ENCODE peak calls at places on chromosomes 16 and 17, in four cellular contexts. R is effector memory CD8-positive, alpha-beta T cell; C is K562; U is central memory CD8-positive, alpha-beta T cell. K is an unnamed sample.

GRCh38 chr17:72561266-72561665 is 440.4 kb downstream of the SOX9 start:
- ATAC-seq in R (no peak), C (no peak), U (no peak), K (no peak)

GRCh38 chr16:4535627-4536108 is 2.9 kb downstream of the CDIP1 start:
- ATAC-seq in C (peak), R (no peak), U (no peak), K (no peak)

GRCh38 chr17:50630524-50631194 is 4.0 kb upstream of the ABCC3 start:
- ATAC-seq in U (peak), R (peak), C (peak), K (peak)

GRCh38 chr17:83092186-83092585 is 12.8 kb downstream of the METRNL start:
- ATAC-seq in U (no peak), C (no peak), R (no peak), K (no peak)

GRCh38 chr17:7313028-7313889 is 1.9 kb downstream of the GPS2 start:
- ATAC-seq in U (no peak), C (peak), R (no peak), K (no peak)

GRCh38 chr17:19264681-19265080 is 27.5 kb downstream of the EPN2 start:
- ATAC-seq in U (no peak), R (no peak), C (no peak), K (no peak)

GRCh38 chr17:50150354-50151040 is at the start of gene PPP1R9B:
- ATAC-seq in R (peak), C (peak), U (peak), K (peak)

GRCh38 chr17:79340286-79340685 is 265.7 kb downstream of the ENGASE start:
- ATAC-seq in U (no peak), C (no peak), R (peak), K (peak)

GRCh38 chr16:26645629-26646028 is 421.1 kb upstream of the C16orf82 start:
- ATAC-seq in R (peak), U (no peak), C (peak), K (no peak)

GRCh38 chr17:16962804-16963203 is 9.1 kb downstream of the TNFRSF13B start:
- ATAC-seq in U (no peak), R (no peak), C (no peak), K (no peak)

GRCh38 chr17:39926135-39926587 is 1.2 kb downstream of the ORMDL3 start:
- ATAC-seq in C (no peak), U (no peak), R (no peak), K (no peak)

GRCh38 chr16:84095466-84095865 is 21.3 kb downstream of the MBTPS1 start:
- ATAC-seq in C (no peak), R (no peak), U (no peak), K (no peak)

GRCh38 chr17:17896746-17897145 is 60.0 kb upstream of the SREBF1 start:
- ATAC-seq in U (no peak), C (no peak), R (no peak), K (no peak)

GRCh38 chr17:58487589-58488427 is at the start of gene HSF5:
- ATAC-seq in R (peak), U (peak), C (no peak), K (peak)

GRCh38 chr17:1492249-1493206 is at the start of gene MYO1C:
- ATAC-seq in C (no peak), R (no peak), U (no peak), K (no peak)

GRCh38 chr16:69709456-69710084 is 16.8 kb downstream of the NQO1 start:
- ATAC-seq in C (peak), R (peak), U (no peak), K (peak)

GRCh38 chr16:79188115-79188779 is 412.3 kb downstream of the MAF start:
- ATAC-seq in U (no peak), C (no peak), R (no peak), K (no peak)

GRCh38 chr16:84828322-84828721 is 8.5 kb downstream of the CRISPLD2 start:
- ATAC-seq in C (no peak), R (no peak), U (no peak), K (no peak)